ENCODE peak calls at places on chromosome X, in four cellular contexts. One of them, this sample, is unnamed.
A peak's percentile ranks its signal among the peaks of the same experiment; 100 is the strongest.

GRCh38 chrX:95903490-95903889 is 781.2 kb upstream of the DIAPH2 start:
- DNase-seq in AG09309: no peak
- DNase-seq in OCI-LY7: no peak
- DNase-seq in endothelial cell: peak; percentile 4
- DNase-seq in this sample: no peak

GRCh38 chrX:56947695-56948094 is 47.6 kb downstream of the SPIN3 start:
- DNase-seq in AG09309: peak; percentile 7
- DNase-seq in OCI-LY7: no peak
- DNase-seq in endothelial cell: no peak
- DNase-seq in this sample: no peak

GRCh38 chrX:115289465-115289864 is at the start of gene LUZP4:
- DNase-seq in AG09309: no peak
- DNase-seq in OCI-LY7: no peak
- DNase-seq in endothelial cell: no peak
- DNase-seq in this sample: no peak

GRCh38 chrX:11351375-11352295 is 58.4 kb downstream of the AMELX start:
- DNase-seq in AG09309: peak; percentile 27
- DNase-seq in OCI-LY7: no peak
- DNase-seq in endothelial cell: no peak
- DNase-seq in this sample: no peak

GRCh38 chrX:38277802-38278201 is 49.5 kb downstream of the RPGR start:
- DNase-seq in AG09309: no peak
- DNase-seq in OCI-LY7: no peak
- DNase-seq in endothelial cell: no peak
- DNase-seq in this sample: no peak

GRCh38 chrX:96410927-96411326 is 273.7 kb upstream of the DIAPH2 start:
- DNase-seq in AG09309: no peak
- DNase-seq in OCI-LY7: no peak
- DNase-seq in endothelial cell: no peak
- DNase-seq in this sample: no peak

GRCh38 chrX:70453024-70453618 is 8.5 kb downstream of the DLG3 start:
- DNase-seq in AG09309: no peak
- DNase-seq in OCI-LY7: no peak
- DNase-seq in endothelial cell: no peak
- DNase-seq in this sample: no peak

GRCh38 chrX:21800344-21800770 is 39.1 kb upstream of the MBTPS2 start:
- DNase-seq in AG09309: no peak
- DNase-seq in OCI-LY7: no peak
- DNase-seq in endothelial cell: no peak
- DNase-seq in this sample: no peak

GRCh38 chrX:82816001-82816400 is 692.1 kb upstream of the POU3F4 start:
- DNase-seq in AG09309: no peak
- DNase-seq in OCI-LY7: no peak
- DNase-seq in endothelial cell: no peak
- DNase-seq in this sample: no peak

This sample was measured in lower leg skin.